ENCODE peak calls at places on chromosome 15, in nine cellular contexts. J, C, M, X, Z, A, D, H and S are unnamed samples.

GRCh38 chr15:31337352-31338031 is 10.9 kb downstream of the KLF13 start:
- DNase-seq in J (no peak), C (no peak), M (no peak), X (no peak), Z (no peak), A (no peak), D (no peak), H (no peak), S (no peak)

GRCh38 chr15:34436126-34436955 is 1.3 kb downstream of the GOLGA8A start:
- DNase-seq in J (no peak), C (peak), M (no peak), X (no peak), Z (no peak), A (peak), D (peak), H (no peak), S (no peak)

GRCh38 chr15:31269961-31270575 is 56.6 kb upstream of the KLF13 start:
- DNase-seq in J (no peak), C (no peak), M (no peak), X (no peak), Z (no peak), A (no peak), D (no peak), H (no peak), S (no peak)

GRCh38 chr15:37217567-37217966 is 117.2 kb upstream of the MEIS2 start:
- DNase-seq in J (no peak), C (no peak), M (no peak), X (no peak), Z (no peak), A (no peak), D (no peak), H (no peak), S (no peak)

GRCh38 chr15:90400759-90401314 is 12.8 kb downstream of the IQGAP1 start:
- DNase-seq in J (peak), C (peak), M (peak), X (no peak), Z (peak), A (peak), D (peak), H (peak), S (peak)

GRCh38 chr15:68031406-68031805 is 22.7 kb upstream of the PIAS1 start:
- DNase-seq in J (no peak), C (no peak), M (no peak), X (no peak), Z (no peak), A (no peak), D (no peak), H (peak), S (no peak)

GRCh38 chr15:101452572-101452971 is 36.9 kb downstream of the PCSK6 start:
- DNase-seq in J (no peak), C (no peak), M (no peak), X (no peak), Z (no peak), A (no peak), D (no peak), H (no peak), S (no peak)

GRCh38 chr15:66997212-66997611 is 68.2 kb upstream of the SMAD3 start:
- DNase-seq in J (peak), C (peak), M (no peak), X (no peak), Z (peak), A (no peak), D (peak), H (peak), S (no peak)

GRCh38 chr15:71566226-71566625 is 244.1 kb upstream of the NR2E3 start:
- DNase-seq in J (no peak), C (no peak), M (no peak), X (no peak), Z (no peak), A (no peak), D (no peak), H (no peak), S (no peak)

GRCh38 chr15:84960391-84961113 is 21.1 kb upstream of the PDE8A start:
- DNase-seq in J (no peak), C (no peak), M (no peak), X (no peak), Z (no peak), A (no peak), D (no peak), H (no peak), S (no peak)

GRCh38 chr15:99104788-99105515 is at the start of gene SYNM:
- DNase-seq in J (peak), C (peak), M (peak), X (peak), Z (no peak), A (peak), D (peak), H (peak), S (peak)
- TF ChIP-seq CTCF in J (no peak), C (peak), M (peak), X (no peak), Z (peak), A (peak), D (peak), H (peak), S (peak)

GRCh38 chr15:77549552-77550274 is 83.0 kb downstream of the LINGO1 start:
- DNase-seq in J (no peak), C (no peak), M (no peak), X (no peak), Z (no peak), A (no peak), D (no peak), H (no peak), S (no peak)

GRCh38 chr15:77547801-77548607 is 84.7 kb downstream of the LINGO1 start:
- DNase-seq in J (no peak), C (no peak), M (no peak), X (no peak), Z (no peak), A (no peak), D (no peak), H (no peak), S (peak)

GRCh38 chr15:77546870-77547269 is 85.8 kb downstream of the LINGO1 start:
- DNase-seq in J (no peak), C (no peak), M (no peak), X (no peak), Z (no peak), A (no peak), D (no peak), H (no peak), S (no peak)

GRCh38 chr15:77550275-77551251 is 82.1 kb downstream of the LINGO1 start:
- DNase-seq in J (no peak), C (no peak), M (no peak), X (no peak), Z (no peak), A (no peak), D (peak), H (no peak), S (no peak)

DNA sequence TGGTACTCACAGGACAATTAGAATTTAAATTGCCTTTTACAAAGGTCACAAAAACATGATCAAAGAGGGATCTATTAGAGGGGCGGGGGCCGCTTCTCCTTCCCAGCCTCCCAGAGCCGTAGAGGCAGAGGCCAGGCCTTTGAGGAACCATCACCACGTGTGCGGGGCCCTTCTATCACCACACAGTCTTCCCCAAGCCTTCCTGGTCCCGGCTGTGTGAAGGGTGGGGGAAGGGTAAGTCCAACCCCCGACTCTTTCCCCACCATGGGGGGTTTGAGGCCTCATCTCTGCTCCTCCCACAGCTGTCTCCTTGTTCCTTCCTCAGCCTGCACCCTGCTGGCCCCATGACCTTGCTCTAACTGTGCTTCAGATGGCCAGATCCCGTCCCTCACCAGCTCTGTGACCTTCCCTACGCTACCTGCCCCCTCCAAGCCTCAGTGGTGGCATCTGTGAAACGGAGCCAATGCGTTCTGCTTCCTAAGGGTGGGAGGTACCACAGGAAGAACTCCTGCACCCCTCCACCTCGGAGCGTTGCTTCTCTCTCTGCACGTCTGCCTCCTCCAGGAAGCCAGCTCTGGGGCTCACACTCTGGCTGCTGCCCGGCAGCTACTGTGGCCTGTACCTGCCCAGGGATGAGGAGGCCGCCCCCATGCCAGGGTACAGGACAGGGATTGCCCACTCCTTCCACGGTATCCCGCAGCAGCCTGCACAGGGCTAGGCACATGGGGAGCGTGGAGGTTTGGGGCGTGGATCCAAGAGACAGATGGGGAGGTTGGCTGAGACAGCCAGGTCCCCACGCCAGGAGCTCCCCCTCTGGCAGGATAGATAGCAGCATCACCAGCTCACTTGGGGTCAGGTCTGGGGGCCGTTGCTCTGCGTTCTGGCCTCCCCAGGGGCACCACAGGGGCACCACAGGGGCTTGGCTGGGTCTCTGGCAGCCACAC is 83.8 kb downstream of the LINGO1 start:
- DNase-seq in J (no peak), C (no peak), M (no peak), X (no peak), Z (no peak), A (no peak), D (no peak), H (no peak), S (no peak)
- TF ChIP-seq CTCF in J (no peak), C (no peak), M (no peak), X (no peak), Z (no peak), A (no peak), D (no peak), H (no peak), S (no peak)

GRCh38 chr15:52677593-52677992 is 1.6 kb downstream of the ATOSA start:
- DNase-seq in J (no peak), C (no peak), M (no peak), X (no peak), Z (no peak), A (no peak), D (no peak), H (no peak), S (no peak)

GRCh38 chr15:52679232-52680040 is at the start of gene ATOSA:
- DNase-seq in J (peak), C (peak), M (peak), X (peak), Z (peak), A (peak), D (peak), H (peak), S (peak)

GRCh38 chr15:52680041-52680391 is 828 bp upstream of the ATOSA start:
- DNase-seq in J (peak), C (peak), M (no peak), X (no peak), Z (no peak), A (peak), D (peak), H (peak), S (no peak)

GRCh38 chr15:52678468-52679231 is 538 bp downstream of the ATOSA start:
- DNase-seq in J (peak), C (peak), M (peak), X (peak), Z (no peak), A (peak), D (peak), H (peak), S (peak)

DNA sequence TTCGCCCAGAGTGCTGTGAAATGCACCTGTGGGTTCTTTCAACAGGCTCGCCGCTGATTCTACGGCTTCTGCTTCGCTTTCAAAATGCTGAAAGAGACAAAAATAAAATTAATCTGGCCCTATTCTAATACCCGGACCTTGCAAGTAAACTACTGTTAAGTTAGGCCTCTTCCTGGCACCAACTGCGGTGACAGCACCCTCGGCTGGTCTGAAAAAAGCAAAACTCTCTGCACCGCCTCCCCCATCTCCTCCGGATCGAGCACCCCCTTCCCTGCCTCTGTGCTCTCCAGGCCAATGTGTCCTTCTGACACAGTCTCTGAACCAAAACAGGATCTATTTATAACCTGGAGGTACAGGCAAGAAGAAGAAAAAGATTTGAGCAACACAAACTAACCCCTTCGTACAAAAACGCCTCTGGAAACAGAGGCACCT is 1.1 kb downstream of the ATOSA start:
- DNase-seq in J (peak), C (peak), M (no peak), X (peak), Z (no peak), A (peak), D (peak), H (peak), S (peak)
- TF ChIP-seq CTCF in J (peak), C (peak), M (no peak), X (no peak), Z (peak), A (no peak), D (peak), H (peak), S (no peak)

GRCh38 chr15:75043509-75044257 is 20.3 kb downstream of the PPCDC start:
- DNase-seq in J (peak), C (peak), M (no peak), X (peak), Z (peak), A (peak), D (peak), H (peak), S (no peak)
- TF ChIP-seq CTCF in J (peak), C (peak), M (no peak), X (no peak), Z (peak), A (peak), D (peak), H (peak), S (no peak)

GRCh38 chr15:23663232-23663631 is 15.6 kb upstream of the MAGEL2 start:
- DNase-seq in J (no peak), C (no peak), M (no peak), X (no peak), Z (no peak), A (no peak), D (no peak), H (no peak), S (no peak)
- TF ChIP-seq CTCF in J (no peak), C (no peak), M (no peak), X (no peak), Z (no peak), A (no peak), D (no peak), H (no peak), S (no peak)

GRCh38 chr15:50168778-50169411 is 13.1 kb upstream of the SLC27A2 start:
- DNase-seq in J (no peak), C (no peak), M (no peak), X (no peak), Z (no peak), A (no peak), D (no peak), H (no peak), S (no peak)

GRCh38 chr15:50164458-50164857 is 17.5 kb upstream of the SLC27A2 start:
- DNase-seq in J (no peak), C (no peak), M (no peak), X (no peak), Z (no peak), A (no peak), D (peak), H (peak), S (no peak)

GRCh38 chr15:50166216-50166615 is 15.8 kb upstream of the SLC27A2 start:
- DNase-seq in J (peak), C (peak), M (no peak), X (no peak), Z (peak), A (no peak), D (peak), H (peak), S (no peak)

GRCh38 chr15:50163719-50164410 is 18.1 kb upstream of the SLC27A2 start:
- DNase-seq in J (no peak), C (peak), M (no peak), X (no peak), Z (no peak), A (no peak), D (no peak), H (no peak), S (no peak)

DNA sequence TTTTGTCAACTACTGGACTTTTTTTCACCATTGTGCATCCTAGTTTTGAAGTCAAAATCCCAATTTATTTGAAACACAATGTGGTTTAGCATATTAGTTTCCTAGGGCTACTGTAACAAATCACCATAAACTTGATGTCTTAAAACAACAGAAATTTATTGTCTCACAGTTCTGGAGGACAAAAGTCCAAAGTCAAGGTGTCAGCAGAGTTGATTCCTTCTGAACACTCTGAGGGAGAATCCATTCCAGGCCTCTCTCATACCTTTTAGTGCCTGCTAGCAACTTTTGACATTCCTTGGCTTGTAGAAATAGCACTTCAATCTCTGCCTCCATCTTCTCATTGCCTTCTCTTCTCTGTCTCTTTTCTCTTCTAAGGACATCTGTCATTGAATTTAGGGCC is 14.9 kb upstream of the SLC27A2 start:
- DNase-seq in J (no peak), C (no peak), M (no peak), X (no peak), Z (no peak), A (no peak), D (no peak), H (no peak), S (no peak)
- TF ChIP-seq CTCF in J (no peak), C (no peak), M (no peak), X (no peak), Z (no peak), A (no peak), D (no peak), H (no peak), S (no peak)

DNA sequence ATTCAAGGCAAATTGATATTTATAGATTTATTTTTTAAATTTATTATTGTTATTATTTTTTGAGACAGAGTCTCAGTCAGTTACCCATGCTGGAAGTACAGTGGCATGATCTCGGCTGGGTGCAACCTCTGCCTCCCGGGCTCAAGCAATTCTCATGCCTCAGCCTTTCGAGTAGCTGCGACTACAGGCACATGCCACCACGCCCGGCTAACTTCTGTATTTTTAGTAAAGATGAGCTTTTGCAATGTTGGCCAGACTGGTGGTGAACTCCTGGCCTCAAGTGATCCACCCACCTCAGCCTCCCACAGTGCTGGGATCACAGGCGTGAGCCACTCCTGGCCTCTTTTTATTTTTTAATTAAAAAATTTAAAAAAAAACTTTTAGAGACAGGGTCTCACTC is 19.0 kb downstream of the SPG21 start:
- DNase-seq in J (no peak), C (no peak), M (no peak), X (no peak), Z (no peak), A (no peak), D (no peak), H (no peak), S (no peak)
- TF ChIP-seq CTCF in J (no peak), C (no peak), M (no peak), X (no peak), Z (no peak), A (no peak), D (no peak), H (no peak), S (no peak)

GRCh38 chr15:42097018-42097417 is 2.7 kb upstream of the PLA2G4D start:
- DNase-seq in J (no peak), C (no peak), M (no peak), X (no peak), Z (no peak), A (no peak), D (no peak), H (no peak), S (no peak)

GRCh38 chr15:42092666-42093445 is 1.5 kb downstream of the PLA2G4D start:
- DNase-seq in J (no peak), C (no peak), M (no peak), X (no peak), Z (no peak), A (no peak), D (no peak), H (no peak), S (no peak)

GRCh38 chr15:42091753-42092665 is 2.4 kb downstream of the PLA2G4D start:
- DNase-seq in J (no peak), C (no peak), M (no peak), X (no peak), Z (no peak), A (peak), D (no peak), H (no peak), S (no peak)

GRCh38 chr15:42093966-42094365 is 396 bp downstream of the PLA2G4D start:
- DNase-seq in J (no peak), C (no peak), M (no peak), X (no peak), Z (no peak), A (no peak), D (no peak), H (no peak), S (no peak)

DNA sequence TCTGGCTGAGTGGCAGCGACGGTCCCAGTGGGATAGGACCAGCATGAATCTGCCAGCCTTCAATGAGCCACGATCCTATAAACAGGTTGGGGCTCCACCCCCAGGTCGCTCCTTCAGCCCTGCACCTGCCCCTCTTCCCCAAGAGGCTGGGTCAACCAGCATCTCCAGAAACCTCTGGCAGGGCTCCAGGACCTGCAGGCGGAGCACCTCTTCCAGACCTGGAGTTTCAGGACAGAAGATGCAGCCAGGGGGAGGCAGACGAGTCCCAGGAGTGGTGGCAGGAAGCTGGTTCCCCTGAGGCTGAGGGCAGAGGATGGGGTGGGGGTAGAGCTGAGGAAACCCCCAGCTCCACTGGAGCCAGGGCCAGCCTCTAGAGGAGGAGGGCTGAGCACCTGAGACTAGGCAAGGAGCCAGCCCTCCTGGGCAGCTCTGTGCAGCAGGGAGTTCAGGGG is at the start of gene PLA2G4D:
- DNase-seq in J (no peak), C (no peak), M (no peak), X (no peak), Z (no peak), A (peak), D (no peak), H (no peak), S (no peak)
- TF ChIP-seq CTCF in J (no peak), C (no peak), M (no peak), X (no peak), Z (no peak), A (no peak), D (no peak), H (no peak), S (no peak)

GRCh38 chr15:78931439-78931981 is 13.3 kb downstream of the CTSH start:
- DNase-seq in J (no peak), C (no peak), M (no peak), X (no peak), Z (no peak), A (no peak), D (no peak), H (no peak), S (no peak)

GRCh38 chr15:78933187-78934062 is 11.4 kb downstream of the CTSH start:
- DNase-seq in J (no peak), C (no peak), M (no peak), X (no peak), Z (no peak), A (no peak), D (no peak), H (no peak), S (no peak)

GRCh38 chr15:78934063-78935023 is 10.5 kb downstream of the CTSH start:
- DNase-seq in J (peak), C (peak), M (no peak), X (no peak), Z (no peak), A (no peak), D (no peak), H (peak), S (no peak)

GRCh38 chr15:78930577-78931388 is 14.1 kb downstream of the CTSH start:
- DNase-seq in J (peak), C (peak), M (no peak), X (no peak), Z (peak), A (no peak), D (peak), H (peak), S (no peak)

GRCh38 chr15:78932216-78932808 is 12.5 kb downstream of the CTSH start:
- DNase-seq in J (no peak), C (no peak), M (no peak), X (no peak), Z (no peak), A (no peak), D (no peak), H (no peak), S (no peak)
- TF ChIP-seq CTCF in J (no peak), C (no peak), M (no peak), X (no peak), Z (no peak), A (no peak), D (no peak), H (no peak), S (no peak)